ENCODE peak calls at places on chromosomes 4 and X, in five cellular contexts. O, S, Z, A and N are unnamed samples.

GRCh38 chr4:87849612-87850011 is 16.8 kb downstream of the MEPE start:
- DNase-seq in O (no peak), S (no peak), Z (no peak), A (no peak), N (no peak)

GRCh38 chr4:76589872-76590846 is 155.1 kb downstream of the SHROOM3 start:
- DNase-seq in O (no peak), S (peak; percentile 87), Z (peak; percentile 42), A (no peak), N (no peak)

GRCh38 chrX:13647709-13648212 is 5.2 kb upstream of the TCEANC start:
- DNase-seq in O (peak; percentile 68), S (no peak), Z (no peak), A (no peak), N (no peak)

GRCh38 chrX:24526616-24527015 is 61.5 kb downstream of the PDK3 start:
- DNase-seq in O (no peak), S (no peak), Z (no peak), A (no peak), N (no peak)

GRCh38 chr4:124873361-124874171 is 161.0 kb upstream of the ANKRD50 start:
- DNase-seq in O (no peak), S (no peak), Z (no peak), A (no peak), N (no peak)

GRCh38 chr4:92387459-92388069 is 83.8 kb downstream of the GRID2 start:
- DNase-seq in O (no peak), S (no peak), Z (no peak), A (no peak), N (no peak)

GRCh38 chrX:39899876-39900787 is 197.6 kb downstream of the BCOR start:
- DNase-seq in O (peak; percentile 5), S (no peak), Z (no peak), A (no peak), N (no peak)

GRCh38 chrX:145405012-145405411 is 157.7 kb downstream of the SPANXN1 start:
- DNase-seq in O (no peak), S (no peak), Z (no peak), A (no peak), N (no peak)

GRCh38 chrX:5644786-5645185 is 583.9 kb downstream of the NLGN4X start:
- DNase-seq in O (no peak), S (no peak), Z (no peak), A (no peak), N (peak; percentile 10)

GRCh38 chr4:115154826-115155225 is 41.4 kb upstream of the NDST4 start:
- DNase-seq in O (no peak), S (no peak), Z (no peak), A (no peak), N (no peak)

GRCh38 chr4:7353046-7353790 is 81.5 kb downstream of the PSAPL1 start:
- DNase-seq in O (no peak), S (no peak), Z (no peak), A (no peak), N (no peak)

GRCh38 chr4:56468097-56468422 is 643 bp downstream of the SRP72 start:
- DNase-seq in O (no peak), S (no peak), Z (no peak), A (no peak), N (no peak)

GRCh38 chr4:175716956-175717355 is 95.1 kb downstream of the GPM6A start:
- DNase-seq in O (no peak), S (no peak), Z (no peak), A (no peak), N (no peak)

GRCh38 chr4:10977534-10977933 is 293.0 kb upstream of the CLNK start:
- DNase-seq in O (no peak), S (no peak), Z (no peak), A (no peak), N (no peak)

GRCh38 chr4:184680698-184681097 is 31.2 kb downstream of the PRIMPOL start:
- DNase-seq in O (no peak), S (no peak), Z (no peak), A (no peak), N (no peak)

GRCh38 chr4:145820407-145820806 is 118.2 kb downstream of the ZNF827 start:
- DNase-seq in O (no peak), S (no peak), Z (no peak), A (no peak), N (no peak)

GRCh38 chr4:98556451-98556850 is 102.0 kb downstream of the TSPAN5 start:
- DNase-seq in O (no peak), S (no peak), Z (no peak), A (no peak), N (no peak)

GRCh38 chrX:16869393-16870094 is 618 bp downstream of the RBBP7 start:
- DNase-seq in O (peak; percentile 69), S (no peak), Z (peak; percentile 45), A (no peak), N (peak; percentile 54)

GRCh38 chrX:71558920-71559319 is 19.3 kb upstream of the GCNA start:
- DNase-seq in O (no peak), S (no peak), Z (no peak), A (no peak), N (no peak)

GRCh38 chrX:71565634-71566033 is 12.6 kb upstream of the GCNA start:
- DNase-seq in O (no peak), S (no peak), Z (no peak), A (no peak), N (no peak)

DNA sequence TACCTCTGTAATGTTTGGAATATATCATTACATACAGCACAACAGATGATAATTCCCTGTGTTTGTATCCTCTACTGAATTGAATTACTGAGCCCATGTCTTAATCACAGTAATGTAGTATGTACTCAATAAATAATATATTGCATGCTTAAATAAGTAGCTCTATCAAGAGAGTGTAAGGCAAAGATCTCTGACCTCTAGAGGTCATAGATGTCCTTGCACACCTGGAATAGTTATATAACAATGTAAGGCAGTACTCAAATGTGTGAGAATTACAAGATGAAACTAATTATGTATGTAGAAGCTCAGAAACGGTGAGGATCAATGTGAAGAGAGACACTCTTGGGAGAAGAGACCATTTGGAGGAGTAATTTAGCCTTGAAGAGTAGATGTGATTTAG is 14.3 kb upstream of the GCNA start:
- DNase-seq in O (no peak), S (no peak), Z (no peak), A (no peak), N (no peak)
- TF ChIP-seq CTCF in O (no peak), S (no peak), Z (no peak), A (no peak), N (no peak)

GRCh38 chrX:122363112-122363511 is 821.0 kb upstream of the GRIA3 start:
- DNase-seq in O (no peak), S (no peak), Z (no peak), A (no peak), N (no peak)
- TF ChIP-seq CTCF in O (no peak), S (no peak), Z (no peak), A (no peak), N (no peak)

GRCh38 chr4:3318561-3319021 is 25.8 kb downstream of the RGS12 start:
- DNase-seq in O (peak; percentile 56), S (peak; percentile 74), Z (no peak), A (no peak), N (no peak)
- TF ChIP-seq CTCF in O (no peak), S (peak; percentile 7), Z (peak; percentile 25), A (peak; percentile 27), N (no peak)

DNA sequence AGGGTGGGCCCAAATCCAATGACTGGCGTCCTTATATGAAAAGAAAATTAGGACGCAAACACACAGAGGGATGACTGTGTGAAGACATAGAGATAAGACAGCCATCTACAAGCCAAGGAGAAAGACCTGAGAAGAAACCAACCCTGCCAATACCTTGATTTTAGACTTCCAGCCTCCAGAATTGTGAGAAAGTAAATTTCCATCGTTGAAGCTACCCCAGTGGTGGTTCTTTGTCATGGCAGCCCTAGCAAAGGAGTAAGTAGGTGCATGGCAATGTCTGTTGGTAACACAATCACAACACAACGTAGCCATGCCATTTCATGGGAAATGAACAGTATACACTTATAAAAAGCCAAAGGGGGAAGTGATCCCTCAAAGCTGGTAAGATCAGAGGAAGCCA is 25.3 kb downstream of the SMIM20 start:
- DNase-seq in O (no peak), S (no peak), Z (no peak), A (no peak), N (no peak)
- TF ChIP-seq CTCF in O (no peak), S (no peak), Z (no peak), A (peak; percentile 11), N (peak; percentile 61)

GRCh38 chrX:3585719-3586118 is 127.7 kb downstream of the PRKX start:
- DNase-seq in O (no peak), S (no peak), Z (no peak), A (no peak), N (no peak)
- TF ChIP-seq CTCF in O (no peak), S (no peak), Z (no peak), A (no peak), N (no peak)